ENCODE peak calls at places on chromosomes 2 and 18, in ten cellular contexts. One of them, this sample, is unnamed.

GRCh38 chr2:177670791-177671528 is 278.4 kb downstream of the AGPS start:
- DNase-seq in iris pigment epithelial cell: no peak
- DNase-seq in ELR: no peak
- DNase-seq in H9: no peak
- DNase-seq in suprapubic skin: no peak
- DNase-seq in NAMALWA: peak; percentile 11
- DNase-seq in KG1: no peak
- DNase-seq in AG09309: no peak
- DNase-seq in coronary artery: no peak
- DNase-seq in tibial artery: no peak
- DNase-seq in this sample: no peak

GRCh38 chr2:100422320-100422719 is 4.9 kb upstream of the CHST10 start:
- DNase-seq in KG1: no peak
- DNase-seq in coronary artery: no peak
- DNase-seq in iris pigment epithelial cell: peak; percentile 58
- DNase-seq in suprapubic skin: no peak
- DNase-seq in H9: peak; percentile 55
- DNase-seq in tibial artery: no peak
- DNase-seq in ELR: peak; percentile 65
- DNase-seq in AG09309: no peak
- DNase-seq in NAMALWA: peak; percentile 17
- DNase-seq in this sample: no peak

GRCh38 chr18:76530846-76531245 is 35.8 kb upstream of the ZNF516 start:
- DNase-seq in NAMALWA: peak; percentile 15
- DNase-seq in iris pigment epithelial cell: no peak
- DNase-seq in H9: no peak
- DNase-seq in KG1: no peak
- DNase-seq in AG09309: no peak
- DNase-seq in coronary artery: no peak
- DNase-seq in ELR: no peak
- DNase-seq in tibial artery: no peak
- DNase-seq in suprapubic skin: no peak
- DNase-seq in this sample: no peak

GRCh38 chr18:54155412-54155811 is 69.1 kb downstream of the MBD2 start:
- DNase-seq in KG1: no peak
- DNase-seq in coronary artery: no peak
- DNase-seq in suprapubic skin: no peak
- DNase-seq in iris pigment epithelial cell: no peak
- DNase-seq in NAMALWA: no peak
- DNase-seq in H9: no peak
- DNase-seq in AG09309: no peak
- DNase-seq in tibial artery: no peak
- DNase-seq in ELR: no peak
- DNase-seq in this sample: no peak

GRCh38 chr18:64919971-64920370 is 771.1 kb upstream of the LINC00305 start:
- DNase-seq in tibial artery: no peak
- DNase-seq in AG09309: no peak
- DNase-seq in suprapubic skin: no peak
- DNase-seq in KG1: no peak
- DNase-seq in ELR: no peak
- DNase-seq in coronary artery: no peak
- DNase-seq in iris pigment epithelial cell: no peak
- DNase-seq in H9: no peak
- DNase-seq in NAMALWA: no peak
- DNase-seq in this sample: no peak

GRCh38 chr2:31335921-31336570 is 78.5 kb downstream of the XDH start:
- DNase-seq in iris pigment epithelial cell: peak; percentile 70
- DNase-seq in ELR: peak; percentile 70
- DNase-seq in H9: no peak
- DNase-seq in NAMALWA: no peak
- DNase-seq in coronary artery: no peak
- DNase-seq in AG09309: peak; percentile 52
- DNase-seq in suprapubic skin: no peak
- DNase-seq in tibial artery: no peak
- DNase-seq in KG1: no peak
- DNase-seq in this sample: peak; percentile 44

GRCh38 chr2:160911258-160911657 is 249.0 kb upstream of the TANK start:
- DNase-seq in AG09309: no peak
- DNase-seq in tibial artery: no peak
- DNase-seq in NAMALWA: no peak
- DNase-seq in suprapubic skin: no peak
- DNase-seq in H9: no peak
- DNase-seq in ELR: no peak
- DNase-seq in iris pigment epithelial cell: no peak
- DNase-seq in KG1: no peak
- DNase-seq in coronary artery: no peak
- DNase-seq in this sample: no peak

GRCh38 chr2:85866165-85866659 is 22.6 kb downstream of the ST3GAL5 start:
- DNase-seq in tibial artery: no peak
- DNase-seq in AG09309: no peak
- DNase-seq in coronary artery: no peak
- DNase-seq in iris pigment epithelial cell: no peak
- DNase-seq in KG1: no peak
- DNase-seq in ELR: no peak
- DNase-seq in NAMALWA: no peak
- DNase-seq in suprapubic skin: no peak
- DNase-seq in H9: no peak
- DNase-seq in this sample: no peak

This sample was measured in right atrium auricular region.